ENCODE peak calls at places on chromosomes 16 and 17, in five cellular contexts. Z is H1, H is mesenchymal stem cell, S is IMR-90, Q is neuronal stem cell. F is an unnamed sample.

GRCh38 chr17:43878260-43879082 is 28.9 kb downstream of the MPP2 start:
- DNase-seq in Q (peak; percentile 69), Z (peak; percentile 70), S (peak; percentile 89), H (peak; percentile 90), F (peak; percentile 93)

GRCh38 chr17:69637399-69638165 is 223.1 kb downstream of the MAP2K6 start:
- DNase-seq in Z (no peak), S (peak; percentile 81), H (peak; percentile 20), Q (no peak), F (no peak)

GRCh38 chr16:65069090-65069489 is 52.8 kb downstream of the CDH11 start:
- DNase-seq in Q (no peak), S (peak; percentile 97), Z (no peak), H (peak; percentile 50), F (no peak)

GRCh38 chr17:80539022-80539421 is 5.6 kb upstream of the RPTOR start:
- DNase-seq in S (no peak), H (no peak), Z (no peak), Q (no peak), F (peak; percentile 50)

GRCh38 chr16:31108035-31108793 is at the start of gene BCKDK:
- DNase-seq in S (peak; percentile 60), Z (no peak), H (peak; percentile 57), Q (peak; percentile 51), F (peak; percentile 65)

GRCh38 chr16:68636064-68636551 is 9.0 kb upstream of the CDH3 start:
- DNase-seq in Q (no peak), S (no peak), H (no peak), Z (no peak), F (peak; percentile 20)

GRCh38 chr16:17519556-17519955 is 48.8 kb upstream of the XYLT1 start:
- DNase-seq in Z (no peak), H (no peak), Q (no peak), S (peak; percentile 20), F (no peak)

GRCh38 chr17:71472809-71473789 is 647.7 kb upstream of the SOX9 start:
- DNase-seq in Z (peak; percentile 7), S (peak; percentile 70), Q (peak; percentile 50), H (peak; percentile 58), F (peak; percentile 81)

GRCh38 chr16:62665269-62665668 is 629.0 kb upstream of the CDH8 start:
- DNase-seq in H (no peak), Z (peak; percentile 31), S (no peak), Q (peak; percentile 36), F (peak; percentile 55)

GRCh38 chr17:65558311-65558682 is 3.2 kb downstream of the AXIN2 start:
- DNase-seq in H (no peak), Q (no peak), S (no peak), Z (no peak), F (no peak)
- H3K4me3 ChIP-seq in H (peak overlapping the region; percentile 43), Q (peak overlapping the region; percentile 61), S (no peak overlapping the region), Z (peak overlapping the region; percentile 93), F (no peak overlapping the region)

DNA sequence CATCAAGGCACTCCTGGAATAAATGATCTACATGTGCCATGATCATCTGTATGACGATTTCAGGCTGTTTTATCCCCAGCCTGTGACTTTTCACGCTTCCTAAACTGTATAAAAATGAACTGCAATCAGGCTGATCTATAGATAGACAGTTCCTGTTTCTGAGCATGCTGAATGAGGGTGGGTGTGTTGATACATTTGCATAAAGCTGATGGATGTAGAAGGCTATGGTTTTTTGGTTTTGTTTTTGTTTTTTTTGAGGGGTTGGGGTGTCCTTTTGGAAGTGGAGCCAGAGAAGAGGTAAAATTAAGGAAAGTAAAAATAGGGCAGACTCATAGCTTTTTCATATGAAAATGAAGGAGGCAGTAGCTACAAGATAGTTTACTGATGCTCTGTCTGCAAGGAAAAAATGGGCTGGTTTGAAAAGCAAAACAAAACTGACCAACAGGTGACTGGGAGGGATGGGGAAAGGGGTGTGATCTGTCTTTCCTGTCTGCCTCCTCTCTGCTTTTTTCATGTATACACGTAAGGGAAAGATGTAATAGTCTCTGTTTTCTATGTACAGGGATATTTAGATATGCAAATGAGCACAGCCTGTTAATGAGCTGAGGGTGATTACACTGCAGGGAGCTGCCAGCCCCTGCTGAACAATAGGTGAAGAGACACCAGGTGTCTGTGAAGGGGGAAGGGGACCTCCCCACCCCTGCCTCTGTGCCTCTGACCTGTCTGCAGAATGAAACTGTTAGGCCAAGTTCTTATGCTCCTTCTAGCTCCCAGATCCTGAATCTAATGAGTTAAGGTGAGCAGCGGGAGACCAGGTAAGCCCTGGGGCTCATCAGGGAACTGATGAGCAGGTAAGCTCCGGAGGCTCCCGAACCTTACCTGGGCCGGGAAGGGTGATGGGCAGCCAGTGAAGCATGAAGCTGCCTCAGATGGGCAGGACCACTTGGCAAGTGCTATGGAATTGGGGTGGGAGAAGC is 46.6 kb upstream of the LYRM9 start:
- DNase-seq in S (no peak), Z (no peak), Q (no peak), H (no peak), F (no peak)
- H2BK15ac ChIP-seq in S (no peak overlapping the region), Z (peak overlapping the region; percentile 90), Q (no peak overlapping the region), H (no peak overlapping the region), F (no peak overlapping the region)

GRCh38 chr16:72987480-72987901 is 60.4 kb downstream of the ZFHX3 start:
- DNase-seq in Z (no peak), H (no peak), Q (no peak), S (no peak), F (no peak)
- H3K23ac ChIP-seq in Z (no peak overlapping the region), H (no peak overlapping the region), Q (no peak overlapping the region), S (peak overlapping the region; percentile 20), F (no peak overlapping the region)

GRCh38 chr16:89574681-89575246 is 794 bp upstream of the CPNE7 start:
- DNase-seq in S (peak; percentile 61), Q (no peak), Z (no peak), H (peak; percentile 80), F (peak; percentile 90)
- H3K4me3 ChIP-seq in S (peak overlapping the region; percentile 28), Q (peak overlapping the region; percentile 27), Z (peak overlapping the region; percentile 46), H (no peak overlapping the region), F (peak overlapping the region; percentile 38)

GRCh38 chr16:72783716-72784320 is 264.1 kb downstream of the ZFHX3 start:
- DNase-seq in Q (no peak), H (peak; percentile 50), S (peak; percentile 68), Z (no peak), F (no peak)
- H2BK15ac ChIP-seq in Q (no peak overlapping the region), H (no peak overlapping the region), S (no peak overlapping the region), Z (no peak overlapping the region), F (no peak overlapping the region)